ENCODE peak calls at places on chromosome 9, in six cellular contexts. Q, E, Z, G, K and O are unnamed samples.

GRCh38 chr9:127980056-127980705 is 608 bp downstream of the EEIG1 start:
- DNase-seq in Q (no peak), E (peak; percentile 68), K (peak; percentile 82), Z (no peak), G (no peak), O (no peak)

GRCh38 chr9:22030101-22030598 is 21.0 kb upstream of the CDKN2B start:
- DNase-seq in E (no peak), Z (peak; percentile 77), K (no peak), G (peak; percentile 42), Q (no peak), O (no peak)

GRCh38 chr9:121463026-121463827 is 36.4 kb downstream of the GGTA1 start:
- DNase-seq in G (peak; percentile 69), E (peak; percentile 52), K (no peak), Q (peak; percentile 55), Z (peak; percentile 23), O (no peak)

GRCh38 chr9:112761912-112762651 is 11.5 kb downstream of the SNX30 start:
- DNase-seq in G (no peak), Z (peak; percentile 48), Q (no peak), E (no peak), K (no peak), O (no peak)

GRCh38 chr9:734831-735511 is 106.5 kb upstream of the DMRT1 start:
- DNase-seq in K (no peak), E (peak; percentile 61), Q (peak; percentile 43), G (peak; percentile 96), Z (peak; percentile 98), O (no peak)

GRCh38 chr9:96660693-96661248 is 5.7 kb upstream of the PRXL2C start:
- DNase-seq in K (no peak), Z (no peak), Q (no peak), E (no peak), G (no peak), O (no peak)

GRCh38 chr9:91119147-91119546 is 242.6 kb downstream of the AUH start:
- DNase-seq in E (no peak), G (peak; percentile 31), Z (peak; percentile 57), Q (no peak), K (no peak), O (no peak)

GRCh38 chr9:24832307-24832706 is 286.6 kb upstream of the IZUMO3 start:
- DNase-seq in K (no peak), E (no peak), Z (no peak), G (no peak), Q (no peak), O (no peak)

GRCh38 chr9:124725068-124725452 is 46.1 kb downstream of the NR6A1 start:
- DNase-seq in Q (no peak), K (no peak), E (no peak), Z (no peak), G (no peak), O (no peak)

GRCh38 chr9:76302947-76303550 is 91.2 kb downstream of the RFK start:
- DNase-seq in Z (peak; percentile 47), E (no peak), Q (no peak), G (peak; percentile 6), K (no peak), O (no peak)

GRCh38 chr9:21402387-21403247 is 6.3 kb upstream of the IFNA8 start:
- DNase-seq in G (no peak), Q (no peak), Z (no peak), E (no peak), K (no peak), O (no peak)

GRCh38 chr9:37371565-37372464 is 50.7 kb upstream of the GRHPR start:
- DNase-seq in K (no peak), G (peak; percentile 67), Z (peak; percentile 77), Q (no peak), E (no peak), O (no peak)

GRCh38 chr9:14136047-14136446 is 177.9 kb downstream of the NFIB start:
- DNase-seq in Q (no peak), G (no peak), K (no peak), E (no peak), Z (no peak), O (no peak)

GRCh38 chr9:124077915-124078572 is 66.5 kb downstream of the LHX2 start:
- DNase-seq in Z (peak; percentile 20), K (no peak), G (no peak), Q (no peak), E (no peak), O (no peak)

GRCh38 chr9:111016046-111017026 is 21.9 kb downstream of the LPAR1 start:
- DNase-seq in Q (no peak), K (no peak), G (peak; percentile 70), E (no peak), Z (peak; percentile 78), O (no peak)

GRCh38 chr9:134372621-134373267 is 46.5 kb downstream of the RXRA start:
- DNase-seq in Q (peak; percentile 53), K (no peak), E (no peak), G (no peak), Z (peak; percentile 55), O (no peak)

GRCh38 chr9:128781186-128782070 is 5.6 kb upstream of the TBC1D13 start:
- DNase-seq in Z (no peak), E (no peak), Q (no peak), K (no peak), G (no peak), O (no peak)

GRCh38 chr9:5639816-5640215 is 10.9 kb downstream of the RIC1 start:
- DNase-seq in E (no peak), Q (no peak), G (no peak), Z (no peak), K (no peak), O (no peak)

GRCh38 chr9:86275962-86276361 is 6.4 kb downstream of the ISCA1 start:
- DNase-seq in G (no peak), Q (no peak), K (no peak), Z (no peak), E (no peak), O (no peak)

GRCh38 chr9:133991211-133991921 is 758 bp downstream of the VAV2 start:
- DNase-seq in Z (no peak), E (no peak), G (no peak), Q (no peak), K (peak; percentile 61), O (no peak)

GRCh38 chr9:98008764-98009163 is 25.6 kb downstream of the ANP32B start:
- DNase-seq in Z (no peak), E (no peak), G (no peak), Q (no peak), K (no peak), O (no peak)
- H3K27me3 ChIP-seq in Z (no peaks in the 10 kb centered on the region), E (no peaks in the 10 kb centered on the region), G (no peaks in the 10 kb centered on the region), Q (no peaks in the 10 kb centered on the region), K (no peaks in the 10 kb centered on the region), O (no peaks in the 10 kb centered on the region)

DNA sequence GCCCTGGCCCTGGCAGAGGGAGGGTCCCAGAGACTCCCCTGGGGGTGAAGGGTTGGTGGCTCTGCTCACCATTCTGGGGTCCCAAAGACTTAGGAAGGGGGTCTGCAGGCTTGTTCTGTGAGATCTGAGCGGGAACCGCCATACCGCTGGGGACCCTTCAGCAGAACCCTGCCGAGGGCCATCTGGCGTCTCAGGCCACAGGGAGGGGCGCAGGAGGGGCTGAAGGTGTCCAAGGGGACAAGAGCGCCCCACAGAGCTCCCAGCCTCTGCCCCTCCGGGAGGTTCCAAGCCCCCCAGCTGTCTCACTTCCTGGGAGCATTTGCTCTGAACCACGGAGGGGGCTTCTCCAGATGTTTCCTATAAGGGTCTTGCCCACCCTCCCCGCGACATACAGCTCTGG is 4.8 kb downstream of the FIBCD1 start:
- DNase-seq in K (no peak), Q (no peak), Z (no peak), G (no peak), E (no peak), O (no peak)
- H3K27me3 ChIP-seq in K (peaks cover 90% of the 10 kb centered on the region), Q (peaks cover 81% of the 10 kb centered on the region), Z (no peaks in the 10 kb centered on the region), G (peaks cover 40% of the 10 kb centered on the region), E (peaks cover 5% of the 10 kb centered on the region), O (no peaks in the 10 kb centered on the region)

DNA sequence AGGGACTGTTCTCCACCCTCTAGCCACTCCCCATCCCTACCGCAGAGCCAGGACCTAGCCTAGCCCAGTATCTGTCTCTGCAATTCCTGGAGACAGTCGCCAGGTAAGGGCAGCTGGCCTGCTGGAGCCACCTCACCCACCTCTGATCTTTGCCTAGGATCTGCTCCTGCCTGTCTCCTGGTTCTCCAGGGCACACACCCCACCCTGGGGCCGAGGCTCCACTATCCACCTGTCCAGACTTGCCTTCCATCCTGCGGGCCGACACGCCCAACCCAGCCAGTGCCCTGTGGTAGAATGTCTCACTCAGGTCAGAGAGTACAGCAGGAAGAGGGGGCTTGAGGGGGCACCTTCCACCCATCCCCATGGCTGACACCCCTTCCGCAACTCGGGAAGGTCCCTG is 15.7 kb upstream of the AQP7 start:
- DNase-seq in K (no peak), Q (no peak), E (no peak), Z (no peak), G (no peak), O (peak; percentile 91)
- H3K27me3 ChIP-seq in K (no peaks in the 10 kb centered on the region), Q (peaks cover 20% of the 10 kb centered on the region), E (no peaks in the 10 kb centered on the region), Z (peaks cover 9% of the 10 kb centered on the region), G (no peaks in the 10 kb centered on the region), O (no peaks in the 10 kb centered on the region)

GRCh38 chr9:94642526-94642925 is 3.2 kb upstream of the FBP1 start:
- DNase-seq in G (no peak), Q (no peak), Z (no peak), E (no peak), K (no peak), O (no peak)

GRCh38 chr9:94645901-94646300 is 6.6 kb upstream of the FBP1 start:
- DNase-seq in E (no peak), G (no peak), Q (no peak), Z (no peak), K (no peak), O (no peak)

GRCh38 chr9:94644543-94644942 is 5.2 kb upstream of the FBP1 start:
- DNase-seq in Q (no peak), K (no peak), E (no peak), G (no peak), Z (no peak), O (no peak)

GRCh38 chr9:94643746-94644145 is 4.4 kb upstream of the FBP1 start:
- DNase-seq in Q (no peak), G (no peak), Z (no peak), K (no peak), E (no peak), O (no peak)

GRCh38 chr9:94643176-94643575 is 3.9 kb upstream of the FBP1 start:
- DNase-seq in E (no peak), K (no peak), G (no peak), Q (no peak), Z (no peak), O (no peak)
- H3K27me3 ChIP-seq in E (no peaks in the 10 kb centered on the region), K (peaks cover 9% of the 10 kb centered on the region), G (peaks cover 8% of the 10 kb centered on the region), Q (peaks cover 10% of the 10 kb centered on the region), Z (peaks cover 15% of the 10 kb centered on the region), O (peaks cover 12% of the 10 kb centered on the region)

GRCh38 chr9:132486706-132487350 is 76.8 kb downstream of the CFAP77 start:
- DNase-seq in E (no peak), Q (no peak), K (no peak), G (no peak), Z (no peak), O (no peak)
- H3K27me3 ChIP-seq in E (no peaks in the 10 kb centered on the region), Q (peaks cover 70% of the 10 kb centered on the region), K (peaks cover 88% of the 10 kb centered on the region), G (peaks cover 30% of the 10 kb centered on the region), Z (peaks cover 26% of the 10 kb centered on the region), O (peaks cover 72% of the 10 kb centered on the region)

GRCh38 chr9:10614201-10614870 is 1.5 kb upstream of the PTPRD start:
- DNase-seq in Q (no peak), G (no peak), K (no peak), Z (peak; percentile 1), E (no peak), O (no peak)
- H3K27me3 ChIP-seq in Q (peaks cover 40% of the 10 kb centered on the region), G (peaks cover 7% of the 10 kb centered on the region), K (peaks cover 58% of the 10 kb centered on the region), Z (peaks cover 6% of the 10 kb centered on the region), E (no peaks in the 10 kb centered on the region), O (peaks cover 78% of the 10 kb centered on the region)